ENCODE peak calls at places on chromosomes 13 and 19, in six cellular contexts. O, W, F, K, G and M are unnamed samples.

GRCh38 chr19:7101498-7102253 is 32.2 kb downstream of the ZNF557 start:
- DNase-seq in F (no peak), G (no peak), O (no peak), W (no peak), K (no peak), M (no peak)

GRCh38 chr13:34762312-34762711 is 179.8 kb upstream of the NBEA start:
- DNase-seq in O (no peak), K (no peak), G (no peak), W (no peak), F (peak; percentile 2), M (no peak)

GRCh38 chr19:58560007-58560887 is 1.8 kb upstream of the UBE2M start:
- DNase-seq in O (no peak), G (peak; percentile 42), K (no peak), W (no peak), F (no peak), M (no peak)

GRCh38 chr19:56538761-56539263 is at the start of gene ZFP28:
- DNase-seq in K (no peak), F (no peak), G (no peak), W (no peak), O (peak; percentile 58), M (peak; percentile 93)

GRCh38 chr19:2270572-2271515 is 11.1 kb downstream of the PEAK3 start:
- DNase-seq in W (peak; percentile 86), K (peak; percentile 84), F (peak; percentile 64), G (peak; percentile 91), O (peak; percentile 76), M (peak; percentile 97)

GRCh38 chr13:50511877-50512332 is 331.6 kb downstream of the DLEU7 start:
- DNase-seq in K (no peak), W (no peak), G (no peak), O (no peak), F (no peak), M (no peak)

GRCh38 chr19:37867831-37868230 is 38.6 kb downstream of the WDR87 start:
- DNase-seq in G (no peak), K (peak; percentile 82), F (peak; percentile 52), O (no peak), W (no peak), M (no peak)

GRCh38 chr13:57666131-57666530 is 34.6 kb downstream of the PCDH17 start:
- DNase-seq in O (no peak), W (no peak), K (no peak), G (no peak), F (no peak), M (no peak)

GRCh38 chr19:10895920-10896319 is 24.6 kb downstream of the CARM1 start:
- DNase-seq in K (no peak), G (no peak), W (no peak), O (no peak), F (no peak), M (no peak)

GRCh38 chr13:29125934-29126424 is 305.8 kb downstream of the MTUS2 start:
- DNase-seq in K (no peak), W (no peak), F (no peak), O (no peak), G (no peak), M (no peak)

GRCh38 chr19:10808937-10809655 is 26.9 kb downstream of the TMED1 start:
- DNase-seq in K (peak; percentile 21), F (peak; percentile 39), O (no peak), W (no peak), G (no peak), M (no peak)

GRCh38 chr13:67314405-67314804 is 84.3 kb upstream of the PCDH9 start:
- DNase-seq in G (no peak), O (no peak), W (no peak), F (no peak), K (no peak), M (no peak)

GRCh38 chr13:48175200-48175599 is 57.8 kb upstream of the ITM2B start:
- DNase-seq in W (no peak), F (no peak), O (no peak), G (no peak), K (no peak), M (no peak)

GRCh38 chr13:47933688-47934011 is 67.4 kb downstream of the SUCLA2 start:
- DNase-seq in O (no peak), K (peak; percentile 17), W (no peak), F (no peak), G (no peak), M (no peak)

GRCh38 chr19:7293795-7294570 is at the start of gene INSR:
- DNase-seq in F (peak; percentile 85), W (peak; percentile 91), K (peak; percentile 84), G (peak; percentile 90), O (peak; percentile 80), M (peak; percentile 95)

GRCh38 chr19:46861691-46862503 is 1.1 kb downstream of the ARHGAP35 start:
- DNase-seq in W (no peak), F (no peak), G (peak; percentile 30), K (no peak), O (no peak), M (no peak)

GRCh38 chr19:12093777-12094176 is 29.2 kb downstream of the ZNF844 start:
- DNase-seq in O (no peak), W (no peak), F (no peak), G (no peak), K (no peak), M (no peak)

GRCh38 chr13:99600318-99600717 is 99.0 kb downstream of the TM9SF2 start:
- DNase-seq in O (no peak), W (no peak), F (no peak), K (no peak), G (no peak), M (no peak)

GRCh38 chr19:16415806-16416205 is 56.0 kb downstream of the EPS15L1 start:
- DNase-seq in O (no peak), K (no peak), F (no peak), W (no peak), G (no peak), M (no peak)

GRCh38 chr19:45171211-45171623 is 6.8 kb downstream of the TRAPPC6A start:
- DNase-seq in G (no peak), W (no peak), K (no peak), F (no peak), O (no peak), M (no peak)

DNA sequence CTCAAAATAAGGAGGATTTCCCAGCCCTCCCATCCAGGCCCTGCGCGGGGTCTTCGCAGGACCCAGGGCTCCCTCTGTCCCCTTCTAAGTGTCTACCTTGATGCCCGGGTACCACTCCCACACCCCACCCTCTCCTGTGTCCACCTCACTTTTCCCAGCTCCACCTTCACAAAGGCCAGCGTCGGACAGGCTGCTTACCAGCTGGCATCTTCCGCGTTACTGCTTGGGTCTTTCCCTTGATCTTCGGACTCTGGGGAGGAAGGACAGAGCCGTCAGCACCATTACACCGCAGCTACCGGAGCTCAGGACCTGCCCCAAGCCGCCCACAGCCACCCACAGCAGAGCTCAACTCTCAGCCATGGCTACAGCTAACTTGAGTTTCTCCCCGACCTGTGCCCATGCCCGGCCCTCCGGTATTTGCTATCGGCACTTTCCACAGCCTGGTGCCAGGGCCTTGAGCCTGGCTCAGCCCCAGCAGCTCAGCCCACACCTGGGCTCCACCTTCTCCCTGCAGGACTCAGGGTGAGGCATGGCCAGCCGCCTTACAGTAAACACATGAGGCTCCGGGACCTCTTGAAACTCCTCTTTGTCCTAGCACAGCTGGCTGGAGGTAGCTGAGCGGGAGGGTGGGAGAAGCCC is 3.8 kb downstream of the C13orf46 start:
- DNase-seq in F (no peak), O (no peak), W (peak; percentile 85), K (no peak), G (no peak), M (no peak)
- TF ChIP-seq POLR2A in F (no peak), O (no peak), W (no peak), K (no peak), G (no peak), M (no peak)

GRCh38 chr13:65553328-65553727 is 1676.8 kb downstream of the PCDH9 start:
- DNase-seq in K (no peak), O (no peak), F (no peak), W (no peak), G (no peak), M (peak; percentile 70)

GRCh38 chr13:65560936-65561335 is 1669.2 kb downstream of the PCDH9 start:
- DNase-seq in W (no peak), F (no peak), G (no peak), O (no peak), K (no peak), M (no peak)

GRCh38 chr13:65551208-65551607 is 1678.9 kb downstream of the PCDH9 start:
- DNase-seq in W (no peak), F (no peak), G (no peak), O (no peak), K (no peak), M (no peak)

DNA sequence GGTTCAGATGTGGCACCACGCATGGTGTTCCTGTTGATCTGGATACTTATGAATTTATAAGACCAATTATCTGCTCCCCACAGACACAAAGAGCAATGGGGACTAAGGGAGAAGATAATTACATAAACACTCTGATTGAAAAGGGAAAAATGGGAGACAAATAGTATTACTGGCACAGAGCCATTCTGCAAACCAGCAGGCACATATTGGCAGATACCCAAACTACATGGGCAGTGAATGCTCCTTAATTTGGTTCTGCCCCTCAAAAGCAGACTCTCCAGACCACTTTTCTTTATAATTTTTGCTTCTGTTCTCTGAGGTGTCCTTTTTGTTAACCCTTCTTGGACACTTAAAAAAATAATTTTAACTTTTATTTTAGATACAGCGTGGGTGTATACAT is 1674.2 kb downstream of the PCDH9 start:
- DNase-seq in G (no peak), F (no peak), O (no peak), W (no peak), K (no peak), M (no peak)
- TF ChIP-seq POLR2A in G (no peak), F (no peak), O (no peak), W (no peak), K (no peak), M (no peak)

DNA sequence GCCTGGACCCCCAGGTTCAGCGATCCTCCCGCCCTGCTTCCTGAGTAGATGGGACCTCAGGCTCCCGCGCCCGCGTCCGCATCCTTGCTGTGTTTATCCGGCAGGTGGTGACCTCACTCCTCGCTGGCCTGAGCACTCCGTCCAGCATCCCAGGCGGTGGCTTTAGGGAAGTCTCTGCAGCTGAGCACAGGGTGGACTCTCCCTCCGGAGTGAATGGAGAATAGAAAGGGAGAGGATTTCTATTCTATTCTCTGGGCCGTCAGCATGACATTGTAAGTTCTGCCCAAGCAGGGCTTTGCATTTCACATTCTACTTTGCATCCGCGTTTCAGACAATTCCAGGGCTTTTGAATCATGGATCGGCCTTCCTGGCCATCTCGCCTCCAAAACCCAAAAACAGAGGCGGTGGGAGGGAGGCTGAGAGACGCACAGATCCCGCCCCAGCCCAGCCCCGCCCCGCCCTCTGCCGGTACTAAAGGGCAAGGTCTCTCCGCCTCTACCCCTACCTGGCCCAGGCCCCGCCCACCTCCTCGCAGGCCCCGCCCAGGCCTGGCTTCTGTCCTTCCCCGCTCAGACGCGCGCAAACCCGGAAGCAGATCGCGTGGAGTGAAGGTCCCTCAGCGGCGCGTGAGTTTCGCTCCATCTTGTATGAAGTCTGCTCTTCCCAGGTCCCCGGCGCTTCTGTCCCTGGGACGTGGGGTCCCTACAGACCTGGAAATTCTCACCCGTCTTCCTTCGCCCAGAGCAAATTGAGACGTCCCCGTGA is at the start of gene ZNF525:
- DNase-seq in F (peak; percentile 63), W (peak; percentile 96), G (peak; percentile 93), O (peak; percentile 89), K (peak; percentile 59), M (peak; percentile 97)
- TF ChIP-seq POLR2A in F (no peak), W (no peak), G (no peak), O (no peak), K (peak; percentile 49), M (no peak)

DNA sequence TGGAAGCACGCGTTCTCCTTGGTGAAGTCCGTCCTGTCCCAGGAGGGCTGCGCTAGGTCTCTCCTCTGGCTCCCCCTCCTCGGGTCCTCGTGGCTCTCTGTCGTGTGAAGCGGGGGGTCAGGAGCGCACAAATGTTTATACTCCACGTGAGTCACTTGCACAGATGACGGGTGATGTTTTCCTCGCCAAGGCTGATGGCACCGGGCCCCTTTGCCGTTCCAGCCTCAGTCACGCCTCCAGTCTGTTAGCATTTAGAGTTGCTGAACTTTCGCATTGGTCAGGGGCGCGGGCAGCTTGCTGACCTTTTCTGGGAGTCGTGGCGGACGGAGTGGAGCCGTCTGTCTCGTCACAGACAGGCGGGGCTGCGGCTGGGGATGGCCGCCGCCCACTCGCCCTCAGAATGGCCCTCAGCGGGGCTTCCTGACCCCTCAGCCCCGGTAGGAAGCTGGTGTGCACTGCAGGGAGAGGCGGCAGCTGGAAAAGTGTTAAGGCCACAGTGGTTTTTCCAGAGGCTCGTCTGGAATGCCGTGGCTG is 13.7 kb downstream of the KLHL26 start:
- DNase-seq in W (no peak), F (no peak), G (peak; percentile 83), K (peak; percentile 93), O (peak; percentile 78), M (peak; percentile 96)
- TF ChIP-seq POLR2A in W (no peak), F (no peak), G (peak; percentile 18), K (peak; percentile 72), O (no peak), M (no peak)